ENCODE peak calls at places on chromosomes 11 and 22, in seven cellular contexts. Q, M, W, F, P, K and S are unnamed samples.
A peak's percentile ranks its signal among the peaks of the same experiment; 100 is the strongest.

GRCh38 chr11:34840736-34841386 is 75.3 kb downstream of the APIP start:
- DNase-seq in Q (no peak), M (no peak), W (no peak), F (no peak), P (no peak), K (no peak), S (no peak)

GRCh38 chr11:116215471-116216113 is 557.2 kb downstream of the BUD13 start:
- DNase-seq in Q (no peak), M (no peak), W (no peak), F (no peak), P (no peak), K (no peak), S (peak; percentile 46)

GRCh38 chr22:46795140-46795539 is 32.7 kb downstream of the TBC1D22A start:
- DNase-seq in Q (no peak), M (no peak), W (peak; percentile 50), F (no peak), P (no peak), K (no peak), S (no peak)

GRCh38 chr11:47051217-47051616 is 114.7 kb downstream of the CSTPP1 start:
- DNase-seq in Q (no peak), M (no peak), W (no peak), F (no peak), P (peak; percentile 27), K (no peak), S (no peak)

GRCh38 chr22:48366591-48366990 is 1461.1 kb downstream of the BRD1 start:
- DNase-seq in Q (no peak), M (no peak), W (peak; percentile 33), F (no peak), P (no peak), K (no peak), S (no peak)

GRCh38 chr11:66956689-66957290 is 1.4 kb downstream of the PC start:
- DNase-seq in Q (no peak), M (no peak), W (peak; percentile 70), F (peak; percentile 75), P (no peak), K (no peak), S (peak; percentile 59)

GRCh38 chr11:26931881-26932280 is 62.0 kb upstream of the FIBIN start:
- DNase-seq in Q (no peak), M (no peak), W (no peak), F (no peak), P (no peak), K (no peak), S (no peak)

GRCh38 chr11:127639916-127640315 is 639.3 kb upstream of the KIRREL3 start:
- DNase-seq in Q (no peak), M (no peak), W (no peak), F (no peak), P (no peak), K (no peak), S (no peak)

GRCh38 chr22:28581020-28581419 is 98.6 kb downstream of the TTC28 start:
- DNase-seq in Q (no peak), M (no peak), W (no peak), F (no peak), P (no peak), K (no peak), S (no peak)

GRCh38 chr22:23070418-23071162 is at the start of gene GNAZ:
- DNase-seq in Q (no peak), M (peak; percentile 51), W (peak; percentile 67), F (no peak), P (no peak), K (peak; percentile 68), S (peak; percentile 22)

GRCh38 chr11:3231851-3232744 is at the start of gene MRGPRE:
- DNase-seq in Q (no peak), M (no peak), W (peak; percentile 61), F (no peak), P (no peak), K (peak; percentile 56), S (no peak)

GRCh38 chr11:133699071-133699470 is 146.2 kb downstream of the SPATA19 start:
- DNase-seq in Q (no peak), M (no peak), W (no peak), F (no peak), P (no peak), K (no peak), S (no peak)

GRCh38 chr11:67266424-67267187 is at the start of gene GRK2:
- DNase-seq in Q (no peak), M (no peak), W (peak; percentile 76), F (no peak), P (no peak), K (peak; percentile 72), S (peak; percentile 72)

GRCh38 chr22:28369849-28370248 is 309.8 kb downstream of the TTC28 start:
- DNase-seq in Q (no peak), M (no peak), W (no peak), F (no peak), P (no peak), K (no peak), S (no peak)

GRCh38 chr22:42747701-42748513 is 27.2 kb upstream of the A4GALT start:
- DNase-seq in Q (no peak), M (no peak), W (no peak), F (peak; percentile 66), P (no peak), K (no peak), S (no peak)

GRCh38 chr11:70032470-70032795 is 45.7 kb upstream of the ANO1 start:
- DNase-seq in Q (no peak), M (no peak), W (no peak), F (no peak), P (no peak), K (no peak), S (no peak)

GRCh38 chr11:95262994-95263764 is 32.2 kb upstream of the SESN3 start:
- DNase-seq in Q (no peak), M (no peak), W (no peak), F (no peak), P (no peak), K (no peak), S (no peak)

GRCh38 chr11:116427903-116428637 is 344.7 kb downstream of the BUD13 start:
- DNase-seq in Q (no peak), M (peak; percentile 27), W (no peak), F (no peak), P (no peak), K (no peak), S (peak; percentile 81)

DNA sequence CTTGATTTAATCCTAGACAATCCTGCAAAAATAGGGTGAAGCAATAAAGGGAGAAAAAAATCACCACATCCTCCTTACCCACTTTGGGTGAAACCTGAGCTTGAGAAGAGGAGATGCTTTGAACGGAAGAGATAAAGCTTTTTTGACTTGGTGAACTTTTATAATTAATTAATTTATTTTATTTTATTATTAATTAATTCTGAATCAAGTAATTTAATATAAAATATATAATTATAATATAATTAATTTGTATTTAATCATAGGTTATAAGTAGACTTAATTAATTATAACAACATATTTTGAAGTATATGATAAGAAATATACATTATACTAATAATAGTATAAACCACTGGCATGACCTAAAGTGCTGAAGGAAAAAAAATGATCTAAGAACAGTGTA is 2164.8 kb downstream of the LRRC4C start:
- DNase-seq in Q (no peak), M (no peak), W (no peak), F (no peak), P (no peak), K (no peak), S (no peak)
- H3K36me3 ChIP-seq in Q (no peaks in the 10 kb centered on the region), M (no peaks in the 10 kb centered on the region), W (no peaks in the 10 kb centered on the region), F (no peaks in the 10 kb centered on the region), P (no peaks in the 10 kb centered on the region), K (no peaks in the 10 kb centered on the region), S (no peaks in the 10 kb centered on the region)

GRCh38 chr11:19842505-19842904 is 129.9 kb downstream of the NAV2 start:
- DNase-seq in Q (no peak), M (no peak), W (no peak), F (peak; percentile 44), P (no peak), K (no peak), S (no peak)

GRCh38 chr11:19844012-19844411 is 131.4 kb downstream of the NAV2 start:
- DNase-seq in Q (no peak), M (no peak), W (no peak), F (no peak), P (no peak), K (no peak), S (no peak)

GRCh38 chr11:19844806-19845205 is 132.2 kb downstream of the NAV2 start:
- DNase-seq in Q (no peak), M (no peak), W (no peak), F (no peak), P (no peak), K (no peak), S (no peak)

GRCh38 chr11:19845633-19846032 is 133.0 kb downstream of the NAV2 start:
- DNase-seq in Q (no peak), M (no peak), W (no peak), F (no peak), P (no peak), K (no peak), S (no peak)

DNA sequence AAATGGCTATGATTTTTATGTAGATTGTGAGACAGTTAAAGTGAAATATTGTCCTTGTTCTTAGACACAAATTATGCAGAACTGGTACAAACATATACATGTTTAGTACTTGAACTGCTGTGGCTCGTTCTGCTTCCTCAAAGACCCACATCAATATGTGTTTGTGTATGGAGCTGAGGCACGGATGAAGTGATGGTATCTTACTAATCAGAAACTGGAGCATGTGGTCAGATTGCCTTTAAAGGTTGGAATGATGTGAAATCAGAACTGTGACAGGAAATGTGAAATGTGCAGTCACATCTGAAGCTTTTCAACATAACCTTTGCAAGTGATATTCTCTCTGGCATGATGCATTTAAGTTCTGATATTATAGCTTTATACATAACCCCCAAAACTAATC is 130.5 kb downstream of the NAV2 start:
- DNase-seq in Q (no peak), M (no peak), W (no peak), F (no peak), P (no peak), K (no peak), S (no peak)
- H3K36me3 ChIP-seq in Q (no peaks in the 10 kb centered on the region), M (no peaks in the 10 kb centered on the region), W (no peaks in the 10 kb centered on the region), F (no peaks in the 10 kb centered on the region), P (no peaks in the 10 kb centered on the region), K (no peaks in the 10 kb centered on the region), S (no peaks in the 10 kb centered on the region)

GRCh38 chr22:37507731-37508130 is 11.5 kb downstream of the CARD10 start:
- DNase-seq in Q (no peak), M (no peak), W (no peak), F (no peak), P (no peak), K (no peak), S (no peak)
- H3K36me3 ChIP-seq in Q (no peaks in the 10 kb centered on the region), M (peaks cover 3% of the 10 kb centered on the region), W (no peaks in the 10 kb centered on the region), F (peaks cover 42% of the 10 kb centered on the region), P (no peaks in the 10 kb centered on the region), K (no peaks in the 10 kb centered on the region), S (peaks cover 1% of the 10 kb centered on the region)

DNA sequence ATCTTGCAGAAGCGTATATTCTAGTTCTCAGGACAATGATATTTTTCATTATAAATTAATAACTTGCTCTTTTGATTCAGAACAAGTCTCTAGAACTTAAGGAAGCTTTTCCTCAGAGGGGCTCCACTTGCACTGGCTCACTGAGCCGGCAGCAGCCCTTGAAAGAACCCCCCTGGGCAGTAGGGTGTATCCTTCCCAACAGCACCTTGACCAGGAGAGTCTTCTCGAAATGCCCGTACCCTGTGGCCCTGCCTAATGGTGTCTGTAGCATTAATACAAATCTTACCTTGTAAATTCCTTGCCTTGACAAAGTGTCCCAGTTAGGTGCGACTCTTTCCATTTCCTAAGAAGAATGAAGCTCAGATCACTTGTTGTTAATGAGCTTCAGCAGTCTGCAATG is 13.5 kb downstream of the PSMD13 start:
- DNase-seq in Q (no peak), M (no peak), W (no peak), F (no peak), P (no peak), K (no peak), S (no peak)
- H3K36me3 ChIP-seq in Q (peaks cover 19% of the 10 kb centered on the region), M (peaks cover 44% of the 10 kb centered on the region), W (peaks cover 47% of the 10 kb centered on the region), F (peaks cover 65% of the 10 kb centered on the region), P (peaks cover 39% of the 10 kb centered on the region), K (no peaks in the 10 kb centered on the region), S (peaks cover 5% of the 10 kb centered on the region)